ENCODE peak calls at places on chromosomes 12 and 14, in eight cellular contexts. One of them, this sample, is unnamed.

GRCh38 chr12:130240831-130241590 is 78.7 kb downstream of the FZD10 start:
- DNase-seq in mucosa of descending colon: no peak
- DNase-seq in psoas muscle: no peak
- DNase-seq in Panc1: no peak
- DNase-seq in CD8-positive, alpha-beta T cell: no peak
- DNase-seq in tibial nerve: no peak
- DNase-seq in fibroblast of lung: no peak
- DNase-seq in cardiac muscle cell: no peak
- DNase-seq in this sample: no peak

GRCh38 chr12:67804168-67804567 is 155.6 kb downstream of the DYRK2 start:
- DNase-seq in mucosa of descending colon: no peak
- DNase-seq in psoas muscle: no peak
- DNase-seq in Panc1: no peak
- DNase-seq in CD8-positive, alpha-beta T cell: peak; percentile 62
- DNase-seq in tibial nerve: no peak
- DNase-seq in fibroblast of lung: no peak
- DNase-seq in cardiac muscle cell: no peak
- DNase-seq in this sample: no peak

GRCh38 chr12:25459541-25459951 is 93.5 kb downstream of the LMNTD1 start:
- DNase-seq in mucosa of descending colon: no peak
- DNase-seq in psoas muscle: no peak
- DNase-seq in Panc1: no peak
- DNase-seq in CD8-positive, alpha-beta T cell: no peak
- DNase-seq in tibial nerve: no peak
- DNase-seq in fibroblast of lung: no peak
- DNase-seq in cardiac muscle cell: no peak
- DNase-seq in this sample: no peak

GRCh38 chr12:22598141-22598762 is 26.7 kb upstream of the ETNK1 start:
- DNase-seq in mucosa of descending colon: no peak
- DNase-seq in psoas muscle: no peak
- DNase-seq in Panc1: no peak
- DNase-seq in CD8-positive, alpha-beta T cell: no peak
- DNase-seq in tibial nerve: no peak
- DNase-seq in fibroblast of lung: no peak
- DNase-seq in cardiac muscle cell: no peak
- DNase-seq in this sample: no peak

GRCh38 chr12:42716521-42716920 is 127.0 kb upstream of the PRICKLE1 start:
- DNase-seq in mucosa of descending colon: no peak
- DNase-seq in psoas muscle: peak; percentile 64
- DNase-seq in Panc1: no peak
- DNase-seq in CD8-positive, alpha-beta T cell: no peak
- DNase-seq in tibial nerve: no peak
- DNase-seq in fibroblast of lung: peak; percentile 37
- DNase-seq in cardiac muscle cell: no peak
- DNase-seq in this sample: peak; percentile 25

GRCh38 chr12:31859232-31859977 is 99.8 kb upstream of the RESF1 start:
- DNase-seq in mucosa of descending colon: no peak
- DNase-seq in psoas muscle: no peak
- DNase-seq in Panc1: no peak
- DNase-seq in CD8-positive, alpha-beta T cell: no peak
- DNase-seq in tibial nerve: no peak
- DNase-seq in fibroblast of lung: no peak
- DNase-seq in cardiac muscle cell: no peak
- DNase-seq in this sample: no peak

GRCh38 chr12:63916561-63917476 is 72.3 kb downstream of the SRGAP1 start:
- DNase-seq in mucosa of descending colon: no peak
- DNase-seq in psoas muscle: no peak
- DNase-seq in Panc1: peak; percentile 58
- DNase-seq in CD8-positive, alpha-beta T cell: no peak
- DNase-seq in tibial nerve: no peak
- DNase-seq in fibroblast of lung: peak; percentile 61
- DNase-seq in cardiac muscle cell: no peak
- DNase-seq in this sample: no peak

GRCh38 chr12:57753938-57754337 is 965 bp upstream of the MARCHF9 start:
- DNase-seq in mucosa of descending colon: no peak
- DNase-seq in psoas muscle: no peak
- DNase-seq in Panc1: no peak
- DNase-seq in CD8-positive, alpha-beta T cell: no peak
- DNase-seq in tibial nerve: no peak
- DNase-seq in fibroblast of lung: no peak
- DNase-seq in cardiac muscle cell: no peak
- DNase-seq in this sample: no peak

GRCh38 chr14:51321036-51321435 is 81.0 kb downstream of the TMX1 start:
- DNase-seq in mucosa of descending colon: no peak
- DNase-seq in psoas muscle: no peak
- DNase-seq in Panc1: no peak
- DNase-seq in CD8-positive, alpha-beta T cell: no peak
- DNase-seq in tibial nerve: no peak
- DNase-seq in fibroblast of lung: no peak
- DNase-seq in cardiac muscle cell: no peak
- DNase-seq in this sample: no peak

GRCh38 chr12:34212651-34213050 is 190.4 kb downstream of the ALG10 start:
- DNase-seq in mucosa of descending colon: no peak
- DNase-seq in psoas muscle: no peak
- DNase-seq in Panc1: no peak
- DNase-seq in CD8-positive, alpha-beta T cell: no peak
- DNase-seq in tibial nerve: no peak
- DNase-seq in fibroblast of lung: no peak
- DNase-seq in cardiac muscle cell: no peak
- DNase-seq in this sample: no peak

GRCh38 chr14:60151715-60152114 is 13.5 kb downstream of the DHRS7 start:
- DNase-seq in mucosa of descending colon: peak; percentile 57
- DNase-seq in psoas muscle: peak; percentile 94
- DNase-seq in Panc1: peak; percentile 75
- DNase-seq in CD8-positive, alpha-beta T cell: peak; percentile 77
- DNase-seq in tibial nerve: peak; percentile 64
- DNase-seq in fibroblast of lung: peak; percentile 80
- DNase-seq in cardiac muscle cell: no peak
- DNase-seq in this sample: peak; percentile 87
- H3K4me3 ChIP-seq in mucosa of descending colon: no peak overlapping the region
- H3K4me3 ChIP-seq in psoas muscle: peak overlapping the region; percentile 35
- H3K4me3 ChIP-seq in Panc1: no peak overlapping the region
- H3K4me3 ChIP-seq in CD8-positive, alpha-beta T cell: no peak overlapping the region
- H3K4me3 ChIP-seq in tibial nerve: no peak overlapping the region
- H3K4me3 ChIP-seq in fibroblast of lung: no peak overlapping the region
- H3K4me3 ChIP-seq in cardiac muscle cell: no peak overlapping the region
- H3K4me3 ChIP-seq in this sample: no peak overlapping the region

GRCh38 chr14:93032301-93032929 is 83.3 kb downstream of the ITPK1 start:
- DNase-seq in mucosa of descending colon: no peak
- DNase-seq in psoas muscle: peak; percentile 72
- DNase-seq in Panc1: no peak
- DNase-seq in CD8-positive, alpha-beta T cell: no peak
- DNase-seq in tibial nerve: no peak
- DNase-seq in fibroblast of lung: no peak
- DNase-seq in cardiac muscle cell: no peak
- DNase-seq in this sample: no peak
- H3K4me1 ChIP-seq in mucosa of descending colon: peaks cover 32% of the 10 kb centered on the region
- H3K4me1 ChIP-seq in psoas muscle: peaks cover 22% of the 10 kb centered on the region
- H3K4me1 ChIP-seq in Panc1: no peaks in the 10 kb centered on the region
- H3K4me1 ChIP-seq in CD8-positive, alpha-beta T cell: peaks cover 29% of the 10 kb centered on the region
- H3K4me1 ChIP-seq in tibial nerve: peaks cover 8% of the 10 kb centered on the region
- H3K4me1 ChIP-seq in fibroblast of lung: peaks cover 12% of the 10 kb centered on the region
- H3K4me1 ChIP-seq in cardiac muscle cell: peaks cover 40% of the 10 kb centered on the region
- H3K4me1 ChIP-seq in this sample: peaks cover 4% of the 10 kb centered on the region

DNA sequence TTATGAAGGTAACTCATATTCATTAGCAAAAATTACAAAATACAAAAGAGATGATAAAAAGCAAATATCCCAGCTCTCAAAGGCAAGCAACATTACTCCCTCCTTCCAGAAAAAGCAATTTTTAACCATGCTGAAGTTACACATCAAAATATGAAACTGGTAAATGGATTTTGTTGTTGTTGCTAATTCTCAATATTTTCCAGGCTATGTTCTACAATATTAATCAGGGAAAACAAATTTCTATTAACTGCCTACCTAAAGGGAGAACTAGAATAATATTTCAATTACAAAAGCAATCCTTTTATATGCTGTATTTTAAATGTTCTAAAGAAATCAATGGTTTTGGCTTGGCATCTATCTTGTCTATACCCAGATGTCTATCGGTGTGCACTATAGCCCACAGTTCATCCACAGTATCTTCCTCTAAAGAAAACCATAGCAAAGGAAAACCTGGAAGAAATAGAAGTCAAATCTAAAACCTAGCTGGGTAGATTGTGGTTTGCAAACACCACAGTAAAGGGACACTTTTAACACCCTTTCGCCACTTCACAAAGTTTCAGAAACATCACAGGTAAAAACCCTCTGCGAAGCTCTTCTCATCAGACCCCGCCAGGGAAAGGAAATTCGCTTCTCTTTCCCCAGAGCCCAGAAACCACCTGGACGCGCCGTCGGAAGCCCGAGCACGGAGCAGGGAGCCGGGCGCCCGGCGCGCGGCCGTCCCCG is 32.0 kb downstream of the TC2N start:
- DNase-seq in mucosa of descending colon: peak; percentile 44
- DNase-seq in psoas muscle: no peak
- DNase-seq in Panc1: no peak
- DNase-seq in CD8-positive, alpha-beta T cell: no peak
- DNase-seq in tibial nerve: no peak
- DNase-seq in fibroblast of lung: no peak
- DNase-seq in cardiac muscle cell: peak; percentile 2
- DNase-seq in this sample: no peak
- H3K4me3 ChIP-seq in mucosa of descending colon: peak overlapping the region; percentile 42
- H3K4me3 ChIP-seq in psoas muscle: peak overlapping the region; percentile 59
- H3K4me3 ChIP-seq in Panc1: no peak overlapping the region
- H3K4me3 ChIP-seq in CD8-positive, alpha-beta T cell: peak overlapping the region; percentile 70
- H3K4me3 ChIP-seq in tibial nerve: peak overlapping the region; percentile 77
- H3K4me3 ChIP-seq in fibroblast of lung: no peak overlapping the region
- H3K4me3 ChIP-seq in cardiac muscle cell: peak overlapping the region; percentile 63
- H3K4me3 ChIP-seq in this sample: peak overlapping the region; percentile 92

GRCh38 chr12:109160433-109160832 is 44.0 kb downstream of the ACACB start:
- DNase-seq in mucosa of descending colon: no peak
- DNase-seq in psoas muscle: no peak
- DNase-seq in Panc1: no peak
- DNase-seq in CD8-positive, alpha-beta T cell: no peak
- DNase-seq in tibial nerve: no peak
- DNase-seq in fibroblast of lung: no peak
- DNase-seq in cardiac muscle cell: peak; percentile 3
- DNase-seq in this sample: no peak
- H3K4me1 ChIP-seq in mucosa of descending colon: no peaks in the 10 kb centered on the region
- H3K4me1 ChIP-seq in psoas muscle: peaks cover 54% of the 10 kb centered on the region
- H3K4me1 ChIP-seq in Panc1: no peaks in the 10 kb centered on the region
- H3K4me1 ChIP-seq in CD8-positive, alpha-beta T cell: peaks cover 4% of the 10 kb centered on the region
- H3K4me1 ChIP-seq in tibial nerve: no peaks in the 10 kb centered on the region
- H3K4me1 ChIP-seq in fibroblast of lung: no peaks in the 10 kb centered on the region
- H3K4me1 ChIP-seq in cardiac muscle cell: peaks cover 12% of the 10 kb centered on the region
- H3K4me1 ChIP-seq in this sample: no peaks in the 10 kb centered on the region

GRCh38 chr12:14803830-14804160 is 325 bp downstream of the C12orf60 start:
- DNase-seq in mucosa of descending colon: no peak
- DNase-seq in psoas muscle: no peak
- DNase-seq in Panc1: no peak
- DNase-seq in CD8-positive, alpha-beta T cell: no peak
- DNase-seq in tibial nerve: no peak
- DNase-seq in fibroblast of lung: no peak
- DNase-seq in cardiac muscle cell: no peak
- DNase-seq in this sample: no peak
- H3K4me3 ChIP-seq in mucosa of descending colon: peak overlapping the region; percentile 78
- H3K4me3 ChIP-seq in psoas muscle: peak overlapping the region; percentile 94
- H3K4me3 ChIP-seq in Panc1: peak overlapping the region; percentile 94
- H3K4me3 ChIP-seq in CD8-positive, alpha-beta T cell: peak overlapping the region; percentile 86
- H3K4me3 ChIP-seq in tibial nerve: peak overlapping the region; percentile 90
- H3K4me3 ChIP-seq in fibroblast of lung: peak overlapping the region; percentile 31
- H3K4me3 ChIP-seq in cardiac muscle cell: peak overlapping the region; percentile 88
- H3K4me3 ChIP-seq in this sample: peak overlapping the region; percentile 83

DNA sequence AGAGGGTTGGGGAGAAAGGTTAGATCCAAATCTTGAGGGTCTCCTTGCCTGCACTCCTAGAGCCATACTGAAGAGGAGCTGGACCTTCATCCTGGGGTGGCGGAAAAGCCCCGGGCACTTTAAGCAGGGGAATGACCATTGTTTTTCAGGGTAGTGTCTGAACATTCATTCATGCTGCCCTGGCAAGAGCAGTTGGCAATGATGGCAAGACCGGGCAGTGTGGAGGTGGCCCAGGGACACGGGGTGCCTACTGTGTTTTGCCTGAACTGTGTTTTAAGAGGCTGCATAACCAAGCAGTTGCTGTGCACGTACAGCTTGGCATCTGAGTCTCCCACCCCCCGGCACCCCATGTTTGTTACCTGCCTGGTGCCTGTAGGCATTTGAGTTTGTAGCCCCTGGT is 14.7 kb downstream of the TPCN1 start:
- DNase-seq in mucosa of descending colon: no peak
- DNase-seq in psoas muscle: no peak
- DNase-seq in Panc1: no peak
- DNase-seq in CD8-positive, alpha-beta T cell: no peak
- DNase-seq in tibial nerve: no peak
- DNase-seq in fibroblast of lung: no peak
- DNase-seq in cardiac muscle cell: no peak
- DNase-seq in this sample: no peak
- H3K4me1 ChIP-seq in mucosa of descending colon: peaks cover 51% of the 10 kb centered on the region
- H3K4me1 ChIP-seq in psoas muscle: peaks cover 89% of the 10 kb centered on the region
- H3K4me1 ChIP-seq in Panc1: peaks cover 24% of the 10 kb centered on the region
- H3K4me1 ChIP-seq in CD8-positive, alpha-beta T cell: peaks cover 22% of the 10 kb centered on the region
- H3K4me1 ChIP-seq in tibial nerve: no peaks in the 10 kb centered on the region
- H3K4me1 ChIP-seq in fibroblast of lung: peaks cover 7% of the 10 kb centered on the region
- H3K4me1 ChIP-seq in cardiac muscle cell: peaks cover 18% of the 10 kb centered on the region
- H3K4me1 ChIP-seq in this sample: peaks cover 98% of the 10 kb centered on the region

GRCh38 chr12:20695232-20695631 is at the start of gene SLCO1C1:
- DNase-seq in mucosa of descending colon: no peak
- DNase-seq in psoas muscle: no peak
- DNase-seq in Panc1: no peak
- DNase-seq in CD8-positive, alpha-beta T cell: no peak
- DNase-seq in tibial nerve: no peak
- DNase-seq in fibroblast of lung: no peak
- DNase-seq in cardiac muscle cell: no peak
- DNase-seq in this sample: no peak
- H3K4me3 ChIP-seq in mucosa of descending colon: no peak within 1 kb of the TSS
- H3K4me3 ChIP-seq in psoas muscle: no peak within 1 kb of the TSS
- H3K4me3 ChIP-seq in Panc1: no peak within 1 kb of the TSS
- H3K4me3 ChIP-seq in CD8-positive, alpha-beta T cell: no peak within 1 kb of the TSS
- H3K4me3 ChIP-seq in tibial nerve: no peak within 1 kb of the TSS
- H3K4me3 ChIP-seq in fibroblast of lung: no peak within 1 kb of the TSS
- H3K4me3 ChIP-seq in cardiac muscle cell: no peak within 1 kb of the TSS
- H3K4me3 ChIP-seq in this sample: no peak within 1 kb of the TSS